ENCODE peak calls at places on chromosomes 6 and 20, in six cellular contexts. L is HL-60, F is right cardiac atrium, T is foreskin fibroblast, B is nucleus accumbens, W is NCI-H446 treated with DMSO at 0.1 percent for 48 hours. E is an unnamed sample.

GRCh38 chr20:3222635-3223600 is 13.6 kb downstream of the ITPA start:
- DNase-seq in L (no peak), T (no peak), F (no peak), B (no peak), W (no peak), E (no peak)

GRCh38 chr6:156857573-156857972 is 80.4 kb downstream of the ARID1B start:
- DNase-seq in F (no peak), L (no peak), B (no peak), T (peak; percentile 20), W (no peak), E (no peak)

GRCh38 chr6:88972504-88973423 is 9.3 kb upstream of the RNGTT start:
- DNase-seq in T (no peak), F (no peak), L (no peak), B (no peak), W (no peak), E (no peak)

GRCh38 chr6:76250666-76251065 is 178.2 kb upstream of the IMPG1 start:
- DNase-seq in T (no peak), F (no peak), W (no peak), L (peak; percentile 80), B (no peak), E (no peak)

GRCh38 chr6:49744259-49744658 is at the start of gene CRISP3:
- DNase-seq in T (no peak), L (no peak), B (no peak), W (no peak), F (no peak), E (no peak)

GRCh38 chr6:27139753-27140522 is 107.6 kb upstream of the PRSS16 start:
- DNase-seq in L (no peak), B (no peak), T (peak; percentile 48), W (no peak), F (no peak), E (no peak)

GRCh38 chr6:33915134-33915533 is 111.3 kb upstream of the MLN start:
- DNase-seq in T (peak; percentile 6), F (no peak), W (no peak), L (no peak), B (no peak), E (no peak)

GRCh38 chr6:2476376-2476775 is 231.0 kb upstream of the GMDS start:
- DNase-seq in W (no peak), B (no peak), T (peak; percentile 31), F (no peak), L (no peak), E (peak; percentile 22)

E was measured in adipocyte.